ENCODE peak calls at places on chromosomes 4 and X, in ten cellular contexts. One of them, this sample, is unnamed.

GRCh38 chr4:26858947-26859401 is 1.7 kb upstream of the STIM2 start:
- DNase-seq in heart right ventricle: no peak
- DNase-seq in effector memory CD4-positive, alpha-beta T cell: no peak
- DNase-seq in CD4-positive, CD25-positive, alpha-beta regulatory T cell: no peak
- DNase-seq in IMR-90: peak; percentile 34
- DNase-seq in mesenchymal stem cell: peak; percentile 86
- DNase-seq in uterus: no peak
- DNase-seq in heart left ventricle: no peak
- DNase-seq in Peyer's patch: no peak
- DNase-seq in thoracic aorta: no peak
- DNase-seq in this sample: no peak

GRCh38 chr4:163110442-163110841 is 56.2 kb downstream of the NAF1 start:
- DNase-seq in uterus: no peak
- DNase-seq in effector memory CD4-positive, alpha-beta T cell: no peak
- DNase-seq in CD4-positive, CD25-positive, alpha-beta regulatory T cell: no peak
- DNase-seq in heart left ventricle: no peak
- DNase-seq in mesenchymal stem cell: no peak
- DNase-seq in Peyer's patch: no peak
- DNase-seq in thoracic aorta: no peak
- DNase-seq in heart right ventricle: no peak
- DNase-seq in IMR-90: no peak
- DNase-seq in this sample: no peak

GRCh38 chr4:169263791-169264392 is 6.9 kb downstream of the SH3RF1 start:
- DNase-seq in mesenchymal stem cell: no peak
- DNase-seq in effector memory CD4-positive, alpha-beta T cell: no peak
- DNase-seq in Peyer's patch: peak; percentile 63
- DNase-seq in heart right ventricle: peak; percentile 49
- DNase-seq in uterus: no peak
- DNase-seq in thoracic aorta: no peak
- DNase-seq in IMR-90: no peak
- DNase-seq in heart left ventricle: no peak
- DNase-seq in CD4-positive, CD25-positive, alpha-beta regulatory T cell: no peak
- DNase-seq in this sample: no peak

GRCh38 chrX:17805120-17805519 is 56.0 kb downstream of the RAI2 start:
- DNase-seq in mesenchymal stem cell: no peak
- DNase-seq in CD4-positive, CD25-positive, alpha-beta regulatory T cell: no peak
- DNase-seq in thoracic aorta: no peak
- DNase-seq in Peyer's patch: no peak
- DNase-seq in heart right ventricle: no peak
- DNase-seq in heart left ventricle: no peak
- DNase-seq in IMR-90: no peak
- DNase-seq in effector memory CD4-positive, alpha-beta T cell: no peak
- DNase-seq in uterus: no peak
- DNase-seq in this sample: no peak

GRCh38 chr4:6771229-6771671 is 11.3 kb upstream of the KIAA0232 start:
- DNase-seq in thoracic aorta: peak; percentile 86
- DNase-seq in heart right ventricle: peak; percentile 81
- DNase-seq in CD4-positive, CD25-positive, alpha-beta regulatory T cell: no peak
- DNase-seq in IMR-90: peak; percentile 16
- DNase-seq in uterus: peak; percentile 49
- DNase-seq in mesenchymal stem cell: peak; percentile 56
- DNase-seq in Peyer's patch: peak; percentile 39
- DNase-seq in effector memory CD4-positive, alpha-beta T cell: no peak
- DNase-seq in heart left ventricle: peak; percentile 76
- DNase-seq in this sample: no peak

GRCh38 chrX:40343319-40343718 is 237.5 kb upstream of the ATP6AP2 start:
- DNase-seq in CD4-positive, CD25-positive, alpha-beta regulatory T cell: no peak
- DNase-seq in heart right ventricle: no peak
- DNase-seq in mesenchymal stem cell: no peak
- DNase-seq in Peyer's patch: no peak
- DNase-seq in heart left ventricle: no peak
- DNase-seq in thoracic aorta: no peak
- DNase-seq in uterus: no peak
- DNase-seq in IMR-90: no peak
- DNase-seq in effector memory CD4-positive, alpha-beta T cell: no peak
- DNase-seq in this sample: no peak

GRCh38 chr4:184833046-184833838 is 7.5 kb upstream of the ACSL1 start:
- DNase-seq in heart left ventricle: no peak
- DNase-seq in CD4-positive, CD25-positive, alpha-beta regulatory T cell: no peak
- DNase-seq in thoracic aorta: no peak
- DNase-seq in effector memory CD4-positive, alpha-beta T cell: no peak
- DNase-seq in Peyer's patch: no peak
- DNase-seq in heart right ventricle: no peak
- DNase-seq in IMR-90: no peak
- DNase-seq in uterus: no peak
- DNase-seq in mesenchymal stem cell: no peak
- DNase-seq in this sample: no peak

GRCh38 chrX:18394477-18394876 is 30.9 kb upstream of the CDKL5 start:
- DNase-seq in IMR-90: no peak
- DNase-seq in heart left ventricle: no peak
- DNase-seq in effector memory CD4-positive, alpha-beta T cell: no peak
- DNase-seq in uterus: no peak
- DNase-seq in mesenchymal stem cell: no peak
- DNase-seq in thoracic aorta: no peak
- DNase-seq in Peyer's patch: no peak
- DNase-seq in heart right ventricle: no peak
- DNase-seq in CD4-positive, CD25-positive, alpha-beta regulatory T cell: no peak
- DNase-seq in this sample: no peak

GRCh38 chr4:176641237-176641636 is 151.5 kb downstream of the VEGFC start:
- DNase-seq in Peyer's patch: no peak
- DNase-seq in IMR-90: peak; percentile 53
- DNase-seq in heart right ventricle: no peak
- DNase-seq in thoracic aorta: no peak
- DNase-seq in uterus: no peak
- DNase-seq in CD4-positive, CD25-positive, alpha-beta regulatory T cell: no peak
- DNase-seq in mesenchymal stem cell: no peak
- DNase-seq in heart left ventricle: no peak
- DNase-seq in effector memory CD4-positive, alpha-beta T cell: no peak
- DNase-seq in this sample: no peak

GRCh38 chr4:54185871-54186270 is 43.2 kb upstream of the PDGFRA start:
- DNase-seq in IMR-90: no peak
- DNase-seq in uterus: no peak
- DNase-seq in CD4-positive, CD25-positive, alpha-beta regulatory T cell: no peak
- DNase-seq in heart left ventricle: no peak
- DNase-seq in Peyer's patch: no peak
- DNase-seq in thoracic aorta: no peak
- DNase-seq in mesenchymal stem cell: no peak
- DNase-seq in heart right ventricle: no peak
- DNase-seq in effector memory CD4-positive, alpha-beta T cell: no peak
- DNase-seq in this sample: no peak

GRCh38 chr4:70603856-70604255 is 11.8 kb downstream of the AMBN start:
- DNase-seq in IMR-90: peak; percentile 58
- DNase-seq in Peyer's patch: no peak
- DNase-seq in thoracic aorta: no peak
- DNase-seq in mesenchymal stem cell: peak; percentile 34
- DNase-seq in heart left ventricle: no peak
- DNase-seq in CD4-positive, CD25-positive, alpha-beta regulatory T cell: no peak
- DNase-seq in heart right ventricle: no peak
- DNase-seq in effector memory CD4-positive, alpha-beta T cell: no peak
- DNase-seq in uterus: no peak
- DNase-seq in this sample: no peak
- H3K36me3 ChIP-seq in IMR-90: no peaks in the 10 kb centered on the region
- H3K36me3 ChIP-seq in Peyer's patch: no peaks in the 10 kb centered on the region
- H3K36me3 ChIP-seq in thoracic aorta: no peaks in the 10 kb centered on the region
- H3K36me3 ChIP-seq in mesenchymal stem cell: no peaks in the 10 kb centered on the region
- H3K36me3 ChIP-seq in heart left ventricle: no peaks in the 10 kb centered on the region
- H3K36me3 ChIP-seq in CD4-positive, CD25-positive, alpha-beta regulatory T cell: no peaks in the 10 kb centered on the region
- H3K36me3 ChIP-seq in heart right ventricle: no peaks in the 10 kb centered on the region
- H3K36me3 ChIP-seq in effector memory CD4-positive, alpha-beta T cell: no peaks in the 10 kb centered on the region
- H3K36me3 ChIP-seq in uterus: no peaks in the 10 kb centered on the region
- H3K36me3 ChIP-seq in this sample: no peaks in the 10 kb centered on the region

GRCh38 chr4:2745516-2745915 is 10.6 kb downstream of the TNIP2 start:
- DNase-seq in effector memory CD4-positive, alpha-beta T cell: no peak
- DNase-seq in CD4-positive, CD25-positive, alpha-beta regulatory T cell: no peak
- DNase-seq in heart right ventricle: no peak
- DNase-seq in mesenchymal stem cell: no peak
- DNase-seq in Peyer's patch: no peak
- DNase-seq in heart left ventricle: no peak
- DNase-seq in thoracic aorta: no peak
- DNase-seq in uterus: no peak
- DNase-seq in IMR-90: no peak
- DNase-seq in this sample: no peak

GRCh38 chr4:2743518-2744445 is 12.4 kb downstream of the TNIP2 start:
- DNase-seq in thoracic aorta: no peak
- DNase-seq in effector memory CD4-positive, alpha-beta T cell: no peak
- DNase-seq in Peyer's patch: no peak
- DNase-seq in heart right ventricle: no peak
- DNase-seq in uterus: no peak
- DNase-seq in mesenchymal stem cell: no peak
- DNase-seq in CD4-positive, CD25-positive, alpha-beta regulatory T cell: no peak
- DNase-seq in heart left ventricle: no peak
- DNase-seq in IMR-90: no peak
- DNase-seq in this sample: no peak

GRCh38 chr4:2745981-2746806 is 9.9 kb downstream of the TNIP2 start:
- DNase-seq in IMR-90: peak; percentile 85
- DNase-seq in thoracic aorta: peak; percentile 39
- DNase-seq in CD4-positive, CD25-positive, alpha-beta regulatory T cell: peak; percentile 59
- DNase-seq in Peyer's patch: peak; percentile 86
- DNase-seq in effector memory CD4-positive, alpha-beta T cell: peak; percentile 79
- DNase-seq in heart right ventricle: peak; percentile 54
- DNase-seq in mesenchymal stem cell: peak; percentile 92
- DNase-seq in heart left ventricle: peak; percentile 81
- DNase-seq in uterus: no peak
- DNase-seq in this sample: no peak

GRCh38 chr4:2742823-2743517 is 13.2 kb downstream of the TNIP2 start:
- DNase-seq in CD4-positive, CD25-positive, alpha-beta regulatory T cell: no peak
- DNase-seq in Peyer's patch: no peak
- DNase-seq in effector memory CD4-positive, alpha-beta T cell: no peak
- DNase-seq in uterus: no peak
- DNase-seq in thoracic aorta: no peak
- DNase-seq in IMR-90: no peak
- DNase-seq in heart right ventricle: no peak
- DNase-seq in heart left ventricle: no peak
- DNase-seq in mesenchymal stem cell: no peak
- DNase-seq in this sample: no peak

GRCh38 chr4:2744576-2745270 is 11.4 kb downstream of the TNIP2 start:
- DNase-seq in effector memory CD4-positive, alpha-beta T cell: no peak
- DNase-seq in uterus: no peak
- DNase-seq in IMR-90: no peak
- DNase-seq in Peyer's patch: no peak
- DNase-seq in mesenchymal stem cell: no peak
- DNase-seq in heart right ventricle: no peak
- DNase-seq in thoracic aorta: no peak
- DNase-seq in heart left ventricle: no peak
- DNase-seq in CD4-positive, CD25-positive, alpha-beta regulatory T cell: no peak
- DNase-seq in this sample: no peak
- H3K36me3 ChIP-seq in effector memory CD4-positive, alpha-beta T cell: peaks cover 53% of the 10 kb centered on the region
- H3K36me3 ChIP-seq in uterus: no peaks in the 10 kb centered on the region
- H3K36me3 ChIP-seq in IMR-90: peaks cover 49% of the 10 kb centered on the region
- H3K36me3 ChIP-seq in Peyer's patch: no peaks in the 10 kb centered on the region
- H3K36me3 ChIP-seq in mesenchymal stem cell: peaks cover 62% of the 10 kb centered on the region
- H3K36me3 ChIP-seq in heart right ventricle: peaks cover 71% of the 10 kb centered on the region
- H3K36me3 ChIP-seq in thoracic aorta: peaks cover 45% of the 10 kb centered on the region
- H3K36me3 ChIP-seq in heart left ventricle: peaks cover 14% of the 10 kb centered on the region
- H3K36me3 ChIP-seq in CD4-positive, CD25-positive, alpha-beta regulatory T cell: peaks cover 63% of the 10 kb centered on the region
- H3K36me3 ChIP-seq in this sample: peaks cover 59% of the 10 kb centered on the region

GRCh38 chrX:74207539-74207938 is 96.4 kb upstream of the ZCCHC13 start:
- DNase-seq in heart left ventricle: no peak
- DNase-seq in thoracic aorta: no peak
- DNase-seq in Peyer's patch: no peak
- DNase-seq in CD4-positive, CD25-positive, alpha-beta regulatory T cell: no peak
- DNase-seq in uterus: no peak
- DNase-seq in effector memory CD4-positive, alpha-beta T cell: no peak
- DNase-seq in mesenchymal stem cell: no peak
- DNase-seq in IMR-90: no peak
- DNase-seq in heart right ventricle: no peak
- DNase-seq in this sample: no peak

DNA sequence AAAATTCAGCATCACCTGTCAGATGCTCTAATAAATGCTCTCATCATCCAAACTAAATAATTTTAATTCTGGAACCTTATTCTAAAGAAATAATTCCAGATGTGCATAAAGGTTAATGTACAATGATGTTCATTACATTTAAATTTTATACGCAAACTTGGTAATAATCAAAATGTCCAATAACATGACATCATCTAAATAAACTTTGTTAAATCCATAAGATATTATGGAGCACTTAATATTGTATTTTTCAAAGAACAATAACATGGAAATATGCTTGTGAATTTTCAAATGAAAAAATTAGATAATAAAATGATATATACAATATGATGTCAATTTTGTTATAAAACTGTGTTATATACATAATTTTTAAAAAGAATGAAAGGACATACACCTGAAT is 92.1 kb upstream of the ZCCHC13 start:
- DNase-seq in Peyer's patch: no peak
- DNase-seq in IMR-90: no peak
- DNase-seq in effector memory CD4-positive, alpha-beta T cell: no peak
- DNase-seq in heart right ventricle: no peak
- DNase-seq in thoracic aorta: no peak
- DNase-seq in uterus: no peak
- DNase-seq in CD4-positive, CD25-positive, alpha-beta regulatory T cell: no peak
- DNase-seq in heart left ventricle: no peak
- DNase-seq in mesenchymal stem cell: no peak
- DNase-seq in this sample: no peak
- H3K36me3 ChIP-seq in Peyer's patch: no peaks in the 10 kb centered on the region
- H3K36me3 ChIP-seq in IMR-90: peaks cover 19% of the 10 kb centered on the region
- H3K36me3 ChIP-seq in effector memory CD4-positive, alpha-beta T cell: no peaks in the 10 kb centered on the region
- H3K36me3 ChIP-seq in heart right ventricle: peaks cover 28% of the 10 kb centered on the region
- H3K36me3 ChIP-seq in thoracic aorta: peaks cover 6% of the 10 kb centered on the region
- H3K36me3 ChIP-seq in uterus: no peaks in the 10 kb centered on the region
- H3K36me3 ChIP-seq in CD4-positive, CD25-positive, alpha-beta regulatory T cell: peaks cover 21% of the 10 kb centered on the region
- H3K36me3 ChIP-seq in heart left ventricle: no peaks in the 10 kb centered on the region
- H3K36me3 ChIP-seq in mesenchymal stem cell: peaks cover 7% of the 10 kb centered on the region
- H3K36me3 ChIP-seq in this sample: peaks cover 41% of the 10 kb centered on the region

GRCh38 chrX:81238166-81238565 is 36.3 kb downstream of the SH3BGRL start:
- DNase-seq in uterus: no peak
- DNase-seq in Peyer's patch: no peak
- DNase-seq in thoracic aorta: no peak
- DNase-seq in effector memory CD4-positive, alpha-beta T cell: no peak
- DNase-seq in IMR-90: no peak
- DNase-seq in mesenchymal stem cell: no peak
- DNase-seq in CD4-positive, CD25-positive, alpha-beta regulatory T cell: no peak
- DNase-seq in heart left ventricle: no peak
- DNase-seq in heart right ventricle: no peak
- DNase-seq in this sample: no peak

GRCh38 chrX:81240701-81241100 is 38.8 kb downstream of the SH3BGRL start:
- DNase-seq in heart left ventricle: no peak
- DNase-seq in thoracic aorta: no peak
- DNase-seq in CD4-positive, CD25-positive, alpha-beta regulatory T cell: no peak
- DNase-seq in mesenchymal stem cell: no peak
- DNase-seq in uterus: no peak
- DNase-seq in heart right ventricle: no peak
- DNase-seq in IMR-90: no peak
- DNase-seq in effector memory CD4-positive, alpha-beta T cell: no peak
- DNase-seq in Peyer's patch: no peak
- DNase-seq in this sample: no peak

GRCh38 chrX:81232218-81232617 is 30.3 kb downstream of the SH3BGRL start:
- DNase-seq in heart left ventricle: no peak
- DNase-seq in heart right ventricle: no peak
- DNase-seq in CD4-positive, CD25-positive, alpha-beta regulatory T cell: no peak
- DNase-seq in Peyer's patch: no peak
- DNase-seq in effector memory CD4-positive, alpha-beta T cell: no peak
- DNase-seq in thoracic aorta: no peak
- DNase-seq in uterus: no peak
- DNase-seq in IMR-90: no peak
- DNase-seq in mesenchymal stem cell: no peak
- DNase-seq in this sample: no peak

GRCh38 chrX:81241753-81242152 is 39.9 kb downstream of the SH3BGRL start:
- DNase-seq in heart right ventricle: no peak
- DNase-seq in thoracic aorta: no peak
- DNase-seq in uterus: no peak
- DNase-seq in effector memory CD4-positive, alpha-beta T cell: no peak
- DNase-seq in Peyer's patch: no peak
- DNase-seq in CD4-positive, CD25-positive, alpha-beta regulatory T cell: no peak
- DNase-seq in mesenchymal stem cell: no peak
- DNase-seq in IMR-90: no peak
- DNase-seq in heart left ventricle: no peak
- DNase-seq in this sample: no peak

GRCh38 chrX:81237516-81237915 is 35.6 kb downstream of the SH3BGRL start:
- DNase-seq in heart right ventricle: no peak
- DNase-seq in uterus: no peak
- DNase-seq in effector memory CD4-positive, alpha-beta T cell: no peak
- DNase-seq in IMR-90: no peak
- DNase-seq in thoracic aorta: no peak
- DNase-seq in Peyer's patch: no peak
- DNase-seq in mesenchymal stem cell: no peak
- DNase-seq in CD4-positive, CD25-positive, alpha-beta regulatory T cell: no peak
- DNase-seq in heart left ventricle: no peak
- DNase-seq in this sample: no peak
- H3K36me3 ChIP-seq in heart right ventricle: no peaks in the 10 kb centered on the region
- H3K36me3 ChIP-seq in uterus: no peaks in the 10 kb centered on the region
- H3K36me3 ChIP-seq in effector memory CD4-positive, alpha-beta T cell: no peaks in the 10 kb centered on the region
- H3K36me3 ChIP-seq in IMR-90: peaks cover 1% of the 10 kb centered on the region
- H3K36me3 ChIP-seq in thoracic aorta: no peaks in the 10 kb centered on the region
- H3K36me3 ChIP-seq in Peyer's patch: no peaks in the 10 kb centered on the region
- H3K36me3 ChIP-seq in mesenchymal stem cell: peaks cover 16% of the 10 kb centered on the region
- H3K36me3 ChIP-seq in CD4-positive, CD25-positive, alpha-beta regulatory T cell: peaks cover 21% of the 10 kb centered on the region
- H3K36me3 ChIP-seq in heart left ventricle: no peaks in the 10 kb centered on the region
- H3K36me3 ChIP-seq in this sample: peaks cover 29% of the 10 kb centered on the region